ENCODE peak calls at places on chromosomes 16 and 17, in five cellular contexts. U is mucosa of descending colon, B is heart left ventricle, F is MM.1S, D is lower lobe of right lung. Q is an unnamed sample.

GRCh38 chr16:81263470-81264200 is 25.1 kb downstream of the BCO1 start:
- DNase-seq in U (peak; percentile 49), B (no peak), F (no peak), D (no peak), Q (no peak)

GRCh38 chr17:4604111-4604644 is 19.8 kb downstream of the SMTNL2 start:
- DNase-seq in U (peak; percentile 34), B (peak; percentile 88), F (no peak), D (no peak), Q (no peak)

GRCh38 chr17:16973760-16974540 is 2.0 kb upstream of the TNFRSF13B start:
- DNase-seq in U (no peak), B (no peak), F (peak; percentile 57), D (no peak), Q (peak; percentile 60)

GRCh38 chr16:1428511-1428910 is 2.4 kb upstream of the PERCC1 start:
- DNase-seq in U (peak; percentile 32), B (no peak), F (no peak), D (no peak), Q (no peak)

GRCh38 chr16:29790949-29791844 is 646 bp downstream of the KIF22 start:
- DNase-seq in U (no peak), B (no peak), F (no peak), D (no peak), Q (no peak)

GRCh38 chr16:27849621-27850020 is 213.9 kb downstream of the GSG1L start:
- DNase-seq in U (no peak), B (no peak), F (no peak), D (no peak), Q (no peak)

GRCh38 chr17:14471052-14471451 is 170.2 kb downstream of the HS3ST3B1 start:
- DNase-seq in U (peak; percentile 12), B (no peak), F (no peak), D (no peak), Q (no peak)

GRCh38 chr16:1662543-1662942 is 15.5 kb upstream of the JPT2 start:
- DNase-seq in U (no peak), B (no peak), F (no peak), D (no peak), Q (no peak)

GRCh38 chr16:19831678-19832077 is 53.0 kb downstream of the GPRC5B start:
- DNase-seq in U (no peak), B (no peak), F (no peak), D (no peak), Q (no peak)

GRCh38 chr17:82108038-82108998 is 10.3 kb upstream of the FASN start:
- DNase-seq in U (no peak), B (no peak), F (no peak), D (no peak), Q (no peak)

GRCh38 chr16:11328172-11329079 is 16.8 kb upstream of the RMI2 start:
- DNase-seq in U (peak; percentile 75), B (peak; percentile 80), F (peak; percentile 93), D (peak; percentile 64), Q (peak; percentile 95)

DNA sequence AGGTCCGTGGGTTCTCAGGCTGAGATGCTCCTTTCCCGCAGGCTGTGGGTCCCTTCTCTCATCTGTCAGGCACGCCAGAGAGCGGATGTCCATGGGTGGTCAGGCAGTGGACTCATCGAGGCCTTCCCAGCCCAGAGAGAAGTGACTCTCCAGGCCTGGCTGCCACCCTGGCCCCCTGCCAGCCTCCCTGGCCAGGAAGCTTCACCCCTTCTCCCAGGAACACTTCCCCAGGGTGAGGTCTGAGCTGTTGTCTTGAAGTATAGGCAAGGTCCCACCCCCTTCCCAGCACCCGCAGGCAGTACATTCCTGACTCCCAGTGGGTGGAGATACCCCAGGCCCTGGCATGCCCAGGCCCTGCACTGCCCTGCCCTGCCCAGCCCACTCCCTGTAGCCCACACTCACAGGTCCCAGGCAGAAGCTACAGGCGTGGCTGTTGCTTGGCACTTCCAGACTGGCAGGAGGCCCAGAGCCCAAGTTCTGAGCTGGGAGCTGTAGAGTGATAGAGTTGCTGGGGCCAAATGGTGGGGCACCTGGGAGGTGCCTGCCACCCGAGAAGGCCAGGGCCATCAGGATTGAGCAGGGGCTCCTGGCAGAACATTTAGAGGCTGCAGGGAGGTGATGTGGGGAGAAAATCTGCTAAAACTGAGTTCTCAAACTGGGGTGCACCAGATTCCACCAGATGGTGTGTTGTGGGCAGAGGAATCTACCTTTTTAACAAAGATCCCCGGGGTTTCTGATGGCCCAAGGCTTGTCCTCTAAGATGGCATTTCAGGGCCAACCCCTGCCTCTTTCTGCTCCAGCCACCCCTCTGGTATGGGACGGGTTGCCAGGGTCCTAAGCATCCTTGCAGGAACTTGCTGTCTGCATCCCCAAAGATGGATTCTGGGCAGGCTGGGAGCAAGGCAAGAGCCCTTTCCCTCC is 6.7 kb downstream of the ITGA3 start:
- DNase-seq in U (peak; percentile 89), B (peak; percentile 87), F (no peak), D (peak; percentile 94), Q (no peak)
- H3K4me3 ChIP-seq in U (no peak overlapping the region), B (no peak overlapping the region), F (no peak overlapping the region), D (no peak overlapping the region), Q (peak overlapping the region; percentile 27)

GRCh38 chr16:49832177-49832576 is 23.7 kb downstream of the ZNF423 start:
- DNase-seq in U (no peak), B (no peak), F (no peak), D (no peak), Q (no peak)

GRCh38 chr16:49833796-49834195 is 22.1 kb downstream of the ZNF423 start:
- DNase-seq in U (no peak), B (no peak), F (no peak), D (no peak), Q (no peak)

GRCh38 chr16:49830873-49831272 is 25.0 kb downstream of the ZNF423 start:
- DNase-seq in U (no peak), B (no peak), F (no peak), D (no peak), Q (no peak)

GRCh38 chr16:49834496-49835009 is 21.4 kb downstream of the ZNF423 start:
- DNase-seq in U (peak; percentile 50), B (peak; percentile 82), F (no peak), D (peak; percentile 59), Q (no peak)

DNA sequence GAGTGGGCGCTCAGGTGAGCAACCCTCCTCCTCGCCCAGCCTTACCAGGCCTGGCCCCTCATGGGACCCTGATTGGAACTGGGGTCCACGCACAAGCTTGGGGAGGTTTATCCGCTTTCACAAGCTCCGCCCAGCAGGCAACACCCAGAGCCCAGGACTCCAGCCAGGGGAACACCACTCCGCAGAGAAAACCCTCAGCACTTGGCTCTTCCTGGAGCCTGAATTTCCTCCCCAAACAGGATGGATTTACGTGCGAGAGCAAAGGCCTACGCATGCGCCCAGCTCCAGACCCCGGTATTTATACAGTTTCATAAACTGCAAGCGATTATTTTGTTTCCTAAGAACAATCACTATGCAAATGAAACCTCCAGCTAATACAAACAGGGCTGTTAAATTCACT is 22.9 kb downstream of the ZNF423 start:
- DNase-seq in U (peak; percentile 59), B (no peak), F (no peak), D (peak; percentile 62), Q (no peak)
- H3K4me3 ChIP-seq in U (no peak overlapping the region), B (no peak overlapping the region), F (no peak overlapping the region), D (no peak overlapping the region), Q (no peak overlapping the region)

DNA sequence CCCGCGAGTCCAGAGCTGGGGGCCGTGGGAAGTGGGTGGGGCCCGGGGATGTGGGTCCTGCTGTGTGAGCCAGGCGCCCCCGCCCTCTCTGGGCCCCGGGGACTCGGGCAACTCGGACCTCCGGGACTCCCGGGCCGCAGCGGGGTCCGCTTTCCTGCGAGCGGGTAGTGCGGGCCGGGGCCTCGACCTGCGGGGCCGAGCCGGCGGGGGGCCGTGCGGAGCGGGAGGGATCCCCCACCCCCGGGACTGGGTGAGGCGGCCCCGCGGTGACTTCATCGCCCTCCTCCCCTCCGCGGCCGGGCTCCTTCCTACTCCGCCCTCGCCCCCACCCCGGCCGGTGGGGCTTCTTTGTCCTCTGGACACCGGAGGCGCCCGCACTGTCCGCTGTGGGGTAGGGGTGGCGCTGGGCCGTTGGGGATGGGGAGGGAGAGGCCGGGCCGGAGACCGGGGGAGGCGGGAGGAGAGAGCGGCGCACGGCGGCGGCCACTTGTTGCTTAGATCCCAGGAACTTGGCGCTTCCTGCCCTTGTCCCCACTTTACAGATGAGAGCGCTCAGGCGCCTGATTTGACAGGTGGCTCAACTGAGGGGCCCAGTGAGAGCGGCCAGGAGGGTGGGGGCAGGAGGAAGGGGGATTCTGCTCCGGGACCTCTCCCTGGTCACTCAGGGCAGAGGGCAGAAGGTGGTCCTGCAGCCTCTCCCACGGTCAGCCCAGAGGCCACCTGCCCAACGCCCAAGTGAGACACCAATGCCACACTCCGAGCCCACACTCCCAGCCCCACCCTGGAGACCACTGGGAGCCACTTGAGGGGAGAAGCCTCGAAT is 884 bp downstream of the CMTM3 start:
- DNase-seq in U (peak; percentile 46), B (peak; percentile 86), F (no peak), D (peak; percentile 69), Q (no peak)
- H3K4me3 ChIP-seq in U (peak overlapping the region; percentile 34), B (peak overlapping the region; percentile 83), F (peak overlapping the region; percentile 44), D (peak overlapping the region; percentile 74), Q (peak overlapping the region; percentile 74)

GRCh38 chr17:59440757-59441458 is 109.5 kb downstream of the YPEL2 start:
- DNase-seq in U (peak; percentile 100), B (peak; percentile 79), F (peak; percentile 88), D (peak; percentile 86), Q (peak; percentile 97)
- H3K4me3 ChIP-seq in U (no peak overlapping the region), B (no peak overlapping the region), F (peak overlapping the region; percentile 29), D (no peak overlapping the region), Q (no peak overlapping the region)

DNA sequence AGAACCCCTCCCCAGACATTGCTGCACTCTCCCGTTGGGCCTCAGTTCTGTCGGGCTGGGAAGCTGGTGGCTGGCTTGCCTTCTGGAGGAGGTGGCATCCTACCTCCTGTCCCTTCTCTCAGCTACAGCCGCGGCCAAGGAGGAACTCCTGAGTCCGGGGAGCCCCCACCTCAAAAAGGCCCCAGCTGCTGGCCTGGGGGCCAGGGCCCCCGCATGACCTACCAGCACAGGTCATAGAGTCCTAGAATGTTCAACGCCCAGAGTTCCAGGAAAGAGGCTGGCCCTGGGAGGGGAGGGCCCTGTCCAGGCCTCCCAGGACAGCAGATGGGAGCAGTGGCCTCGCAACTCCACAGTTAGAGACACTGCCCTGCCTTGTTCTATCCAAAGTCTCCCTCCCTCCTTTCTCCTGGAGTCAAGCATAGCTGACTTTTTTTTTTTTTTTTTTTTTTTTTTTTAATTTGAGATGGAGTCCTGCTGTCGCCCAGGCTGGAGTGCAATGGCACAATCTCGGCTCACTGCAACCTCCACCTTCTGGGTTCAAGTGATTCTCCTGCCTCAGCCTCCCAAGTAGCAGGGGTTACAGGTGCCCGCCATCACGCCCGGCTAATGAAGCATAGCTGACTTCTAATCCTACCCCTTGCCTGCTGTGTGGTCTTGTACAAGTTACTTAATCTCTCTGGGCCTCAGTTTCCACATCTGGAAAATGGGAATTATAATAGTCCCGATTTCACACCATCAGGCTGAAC is 7.1 kb downstream of the CARHSP1 start:
- DNase-seq in U (no peak), B (peak; percentile 66), F (no peak), D (peak; percentile 39), Q (no peak)
- H3K4me3 ChIP-seq in U (no peak overlapping the region), B (no peak overlapping the region), F (no peak overlapping the region), D (no peak overlapping the region), Q (no peak overlapping the region)

GRCh38 chr17:10729334-10730193 is at the start of gene TMEM220:
- DNase-seq in U (peak; percentile 75), B (peak; percentile 91), F (peak; percentile 10), D (peak; percentile 87), Q (peak; percentile 94)
- H3K4me3 ChIP-seq in U (peak within 1 kb of the TSS; percentile 51), B (peak within 1 kb of the TSS; percentile 80), F (peak within 1 kb of the TSS; percentile 61), D (peak within 1 kb of the TSS; percentile 77), Q (peak within 1 kb of the TSS; percentile 78)

GRCh38 chr16:372584-372983 is 2.2 kb upstream of the MRPL28 start:
- DNase-seq in U (no peak), B (no peak), F (no peak), D (no peak), Q (no peak)
- H3K4me3 ChIP-seq in U (no peak overlapping the region), B (no peak overlapping the region), F (no peak overlapping the region), D (no peak overlapping the region), Q (no peak overlapping the region)